ENCODE peak calls at places on chromosomes 3 and 15, in eight cellular contexts. One of them, this sample, is unnamed.

GRCh38 chr15:31396881-31397560 is 70.4 kb downstream of the KLF13 start:
- DNase-seq in CD8-positive, alpha-beta memory T cell: no peak
- DNase-seq in heart right ventricle: peak; percentile 94
- DNase-seq in A549: peak; percentile 76
- DNase-seq in breast epithelium: peak; percentile 80
- DNase-seq in AG04449: no peak
- DNase-seq in right cardiac atrium: peak; percentile 92
- DNase-seq in skeletal muscle cell: peak; percentile 48
- DNase-seq in this sample: no peak

GRCh38 chr3:100032262-100032661 is 82.0 kb downstream of the FILIP1L start:
- DNase-seq in CD8-positive, alpha-beta memory T cell: no peak
- DNase-seq in heart right ventricle: no peak
- DNase-seq in A549: no peak
- DNase-seq in breast epithelium: no peak
- DNase-seq in AG04449: peak; percentile 63
- DNase-seq in right cardiac atrium: no peak
- DNase-seq in skeletal muscle cell: peak; percentile 59
- DNase-seq in this sample: no peak

GRCh38 chr3:123202451-123202850 is 708 bp downstream of the SEC22A start:
- DNase-seq in CD8-positive, alpha-beta memory T cell: no peak
- DNase-seq in heart right ventricle: no peak
- DNase-seq in A549: peak; percentile 36
- DNase-seq in breast epithelium: no peak
- DNase-seq in AG04449: no peak
- DNase-seq in right cardiac atrium: no peak
- DNase-seq in skeletal muscle cell: no peak
- DNase-seq in this sample: no peak

GRCh38 chr3:152430223-152431002 is 161.7 kb downstream of the MBNL1 start:
- DNase-seq in CD8-positive, alpha-beta memory T cell: no peak
- DNase-seq in heart right ventricle: peak; percentile 58
- DNase-seq in A549: no peak
- DNase-seq in breast epithelium: no peak
- DNase-seq in AG04449: no peak
- DNase-seq in right cardiac atrium: peak; percentile 12
- DNase-seq in skeletal muscle cell: no peak
- DNase-seq in this sample: no peak

GRCh38 chr15:85394552-85395333 is 14.3 kb downstream of the AKAP13 start:
- DNase-seq in CD8-positive, alpha-beta memory T cell: no peak
- DNase-seq in heart right ventricle: no peak
- DNase-seq in A549: no peak
- DNase-seq in breast epithelium: no peak
- DNase-seq in AG04449: no peak
- DNase-seq in right cardiac atrium: no peak
- DNase-seq in skeletal muscle cell: no peak
- DNase-seq in this sample: no peak

GRCh38 chr3:54954019-54954418 is 26.2 kb upstream of the LRTM1 start:
- DNase-seq in CD8-positive, alpha-beta memory T cell: no peak
- DNase-seq in heart right ventricle: peak; percentile 6
- DNase-seq in A549: peak; percentile 3
- DNase-seq in breast epithelium: no peak
- DNase-seq in AG04449: peak; percentile 77
- DNase-seq in right cardiac atrium: no peak
- DNase-seq in skeletal muscle cell: peak; percentile 72
- DNase-seq in this sample: peak; percentile 63

GRCh38 chr15:74784426-74784825 is 2.5 kb downstream of the CSK start:
- DNase-seq in CD8-positive, alpha-beta memory T cell: no peak
- DNase-seq in heart right ventricle: no peak
- DNase-seq in A549: no peak
- DNase-seq in breast epithelium: no peak
- DNase-seq in AG04449: no peak
- DNase-seq in right cardiac atrium: no peak
- DNase-seq in skeletal muscle cell: no peak
- DNase-seq in this sample: no peak

GRCh38 chr15:95304116-95304873 is 1026.2 kb upstream of the NR2F2 start:
- DNase-seq in CD8-positive, alpha-beta memory T cell: no peak
- DNase-seq in heart right ventricle: peak; percentile 44
- DNase-seq in A549: no peak
- DNase-seq in breast epithelium: no peak
- DNase-seq in AG04449: no peak
- DNase-seq in right cardiac atrium: no peak
- DNase-seq in skeletal muscle cell: peak; percentile 55
- DNase-seq in this sample: no peak

GRCh38 chr3:194070634-194071409 is 65.1 kb upstream of the HES1 start:
- DNase-seq in CD8-positive, alpha-beta memory T cell: peak; percentile 63
- DNase-seq in heart right ventricle: peak; percentile 84
- DNase-seq in A549: peak; percentile 58
- DNase-seq in breast epithelium: peak; percentile 89
- DNase-seq in AG04449: no peak
- DNase-seq in right cardiac atrium: peak; percentile 92
- DNase-seq in skeletal muscle cell: peak; percentile 93
- DNase-seq in this sample: peak; percentile 88

GRCh38 chr3:183247190-183247589 is 5.9 kb upstream of the B3GNT5 start:
- DNase-seq in CD8-positive, alpha-beta memory T cell: no peak
- DNase-seq in heart right ventricle: no peak
- DNase-seq in A549: no peak
- DNase-seq in breast epithelium: no peak
- DNase-seq in AG04449: no peak
- DNase-seq in right cardiac atrium: no peak
- DNase-seq in skeletal muscle cell: no peak
- DNase-seq in this sample: no peak

GRCh38 chr3:108461641-108462040 is 48.8 kb downstream of the MYH15 start:
- DNase-seq in CD8-positive, alpha-beta memory T cell: no peak
- DNase-seq in heart right ventricle: no peak
- DNase-seq in A549: no peak
- DNase-seq in breast epithelium: no peak
- DNase-seq in AG04449: no peak
- DNase-seq in right cardiac atrium: no peak
- DNase-seq in skeletal muscle cell: peak; percentile 43
- DNase-seq in this sample: no peak

GRCh38 chr3:181932039-181932438 is 220.3 kb downstream of the SOX2 start:
- DNase-seq in CD8-positive, alpha-beta memory T cell: no peak
- DNase-seq in heart right ventricle: no peak
- DNase-seq in A549: no peak
- DNase-seq in breast epithelium: no peak
- DNase-seq in AG04449: no peak
- DNase-seq in right cardiac atrium: no peak
- DNase-seq in skeletal muscle cell: no peak
- DNase-seq in this sample: no peak

GRCh38 chr3:169148448-169149348 is 514.8 kb downstream of the MECOM start:
- DNase-seq in CD8-positive, alpha-beta memory T cell: no peak
- DNase-seq in heart right ventricle: peak; percentile 39
- DNase-seq in A549: no peak
- DNase-seq in breast epithelium: no peak
- DNase-seq in AG04449: no peak
- DNase-seq in right cardiac atrium: peak; percentile 24
- DNase-seq in skeletal muscle cell: no peak
- DNase-seq in this sample: no peak

GRCh38 chr15:57820119-57820518 is 113.6 kb downstream of the POLR2M start:
- DNase-seq in CD8-positive, alpha-beta memory T cell: no peak
- DNase-seq in heart right ventricle: no peak
- DNase-seq in A549: no peak
- DNase-seq in breast epithelium: no peak
- DNase-seq in AG04449: no peak
- DNase-seq in right cardiac atrium: no peak
- DNase-seq in skeletal muscle cell: peak; percentile 29
- DNase-seq in this sample: no peak

GRCh38 chr3:13827699-13828098 is 52.2 kb downstream of the WNT7A start:
- DNase-seq in CD8-positive, alpha-beta memory T cell: no peak
- DNase-seq in heart right ventricle: no peak
- DNase-seq in A549: no peak
- DNase-seq in breast epithelium: no peak
- DNase-seq in AG04449: no peak
- DNase-seq in right cardiac atrium: no peak
- DNase-seq in skeletal muscle cell: no peak
- DNase-seq in this sample: no peak

GRCh38 chr15:67720556-67721175 is 104.6 kb upstream of the SKOR1 start:
- DNase-seq in CD8-positive, alpha-beta memory T cell: no peak
- DNase-seq in heart right ventricle: no peak
- DNase-seq in A549: no peak
- DNase-seq in breast epithelium: no peak
- DNase-seq in AG04449: no peak
- DNase-seq in right cardiac atrium: no peak
- DNase-seq in skeletal muscle cell: no peak
- DNase-seq in this sample: no peak

GRCh38 chr15:94524565-94524964 is 293.2 kb downstream of the MCTP2 start:
- DNase-seq in CD8-positive, alpha-beta memory T cell: no peak
- DNase-seq in heart right ventricle: no peak
- DNase-seq in A549: no peak
- DNase-seq in breast epithelium: no peak
- DNase-seq in AG04449: no peak
- DNase-seq in right cardiac atrium: no peak
- DNase-seq in skeletal muscle cell: no peak
- DNase-seq in this sample: no peak

GRCh38 chr15:75420698-75421097 is 30.8 kb downstream of the SIN3A start:
- DNase-seq in CD8-positive, alpha-beta memory T cell: no peak
- DNase-seq in heart right ventricle: no peak
- DNase-seq in A549: no peak
- DNase-seq in breast epithelium: no peak
- DNase-seq in AG04449: no peak
- DNase-seq in right cardiac atrium: no peak
- DNase-seq in skeletal muscle cell: no peak
- DNase-seq in this sample: peak; percentile 13

GRCh38 chr15:31083394-31083790 is 18.1 kb downstream of the TRPM1 start:
- DNase-seq in CD8-positive, alpha-beta memory T cell: no peak
- DNase-seq in heart right ventricle: no peak
- DNase-seq in A549: no peak
- DNase-seq in breast epithelium: no peak
- DNase-seq in AG04449: no peak
- DNase-seq in right cardiac atrium: no peak
- DNase-seq in skeletal muscle cell: no peak
- DNase-seq in this sample: no peak

DNA sequence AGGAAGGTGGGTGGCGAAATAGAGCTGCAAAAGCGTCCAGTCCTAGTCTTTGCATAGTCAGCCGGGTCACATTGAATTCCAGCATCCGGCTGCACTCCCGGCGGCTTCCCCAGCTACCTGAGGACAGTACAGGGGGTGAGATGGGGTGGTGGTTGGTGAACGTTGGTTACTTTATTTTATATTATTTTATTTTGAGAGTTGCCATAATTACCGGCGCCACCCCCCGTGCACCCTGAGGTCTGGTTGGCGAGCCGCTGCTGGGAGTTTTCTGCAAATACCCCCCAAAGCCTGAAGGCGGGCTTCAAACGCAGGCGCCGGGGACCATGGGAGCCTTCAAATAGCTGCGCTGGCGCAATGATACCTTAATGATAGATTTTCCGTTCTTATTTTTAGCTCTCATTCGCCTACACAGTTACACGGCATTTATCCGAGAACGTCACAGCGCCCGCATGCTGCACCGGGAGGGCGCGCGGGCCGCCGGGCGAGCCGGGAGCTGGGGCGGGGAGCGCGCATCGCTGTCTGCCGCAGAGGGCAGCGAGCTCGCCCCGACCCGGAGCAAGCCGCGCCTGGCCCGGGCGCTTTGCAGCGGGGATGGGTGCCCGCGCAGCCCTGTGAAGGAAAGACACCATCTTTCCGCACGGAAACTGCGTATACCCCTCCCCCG is 756 bp upstream of the RASGRF1 start:
- DNase-seq in CD8-positive, alpha-beta memory T cell: no peak
- DNase-seq in heart right ventricle: no peak
- DNase-seq in A549: peak; percentile 47
- DNase-seq in breast epithelium: no peak
- DNase-seq in AG04449: no peak
- DNase-seq in right cardiac atrium: no peak
- DNase-seq in skeletal muscle cell: no peak
- DNase-seq in this sample: no peak
- H3K4me3 ChIP-seq in CD8-positive, alpha-beta memory T cell: no peak overlapping the region
- H3K4me3 ChIP-seq in heart right ventricle: peak overlapping the region; percentile 17
- H3K4me3 ChIP-seq in A549: peak overlapping the region; percentile 39
- H3K4me3 ChIP-seq in breast epithelium: peak overlapping the region; percentile 60
- H3K4me3 ChIP-seq in AG04449: no peak overlapping the region
- H3K4me3 ChIP-seq in right cardiac atrium: peak overlapping the region; percentile 30
- H3K4me3 ChIP-seq in skeletal muscle cell: no peak overlapping the region
- H3K4me3 ChIP-seq in this sample: no peak overlapping the region

GRCh38 chr3:195221015-195221853 is 49.7 kb downstream of the XXYLT1 start:
- DNase-seq in CD8-positive, alpha-beta memory T cell: no peak
- DNase-seq in heart right ventricle: no peak
- DNase-seq in A549: no peak
- DNase-seq in breast epithelium: peak; percentile 17
- DNase-seq in AG04449: no peak
- DNase-seq in right cardiac atrium: peak; percentile 60
- DNase-seq in skeletal muscle cell: no peak
- DNase-seq in this sample: no peak

GRCh38 chr3:195224980-195225580 is 45.9 kb downstream of the XXYLT1 start:
- DNase-seq in CD8-positive, alpha-beta memory T cell: no peak
- DNase-seq in heart right ventricle: no peak
- DNase-seq in A549: no peak
- DNase-seq in breast epithelium: peak; percentile 17
- DNase-seq in AG04449: no peak
- DNase-seq in right cardiac atrium: no peak
- DNase-seq in skeletal muscle cell: no peak
- DNase-seq in this sample: no peak

GRCh38 chr3:195219351-195220045 is 51.5 kb downstream of the XXYLT1 start:
- DNase-seq in CD8-positive, alpha-beta memory T cell: no peak
- DNase-seq in heart right ventricle: no peak
- DNase-seq in A549: no peak
- DNase-seq in breast epithelium: peak; percentile 43
- DNase-seq in AG04449: no peak
- DNase-seq in right cardiac atrium: no peak
- DNase-seq in skeletal muscle cell: no peak
- DNase-seq in this sample: no peak

GRCh38 chr3:195224156-195224979 is 46.6 kb downstream of the XXYLT1 start:
- DNase-seq in CD8-positive, alpha-beta memory T cell: no peak
- DNase-seq in heart right ventricle: no peak
- DNase-seq in A549: no peak
- DNase-seq in breast epithelium: peak; percentile 25
- DNase-seq in AG04449: no peak
- DNase-seq in right cardiac atrium: no peak
- DNase-seq in skeletal muscle cell: no peak
- DNase-seq in this sample: no peak

GRCh38 chr3:195221876-195222617 is 48.9 kb downstream of the XXYLT1 start:
- DNase-seq in CD8-positive, alpha-beta memory T cell: no peak
- DNase-seq in heart right ventricle: no peak
- DNase-seq in A549: no peak
- DNase-seq in breast epithelium: peak; percentile 25
- DNase-seq in AG04449: no peak
- DNase-seq in right cardiac atrium: no peak
- DNase-seq in skeletal muscle cell: no peak
- DNase-seq in this sample: no peak
- H3K4me3 ChIP-seq in CD8-positive, alpha-beta memory T cell: no peak overlapping the region
- H3K4me3 ChIP-seq in heart right ventricle: no peak overlapping the region
- H3K4me3 ChIP-seq in A549: no peak overlapping the region
- H3K4me3 ChIP-seq in breast epithelium: no peak overlapping the region
- H3K4me3 ChIP-seq in AG04449: no peak overlapping the region
- H3K4me3 ChIP-seq in right cardiac atrium: no peak overlapping the region
- H3K4me3 ChIP-seq in skeletal muscle cell: no peak overlapping the region
- H3K4me3 ChIP-seq in this sample: no peak overlapping the region

GRCh38 chr15:65029736-65030208 is 333 bp upstream of the MTFMT start:
- DNase-seq in CD8-positive, alpha-beta memory T cell: no peak
- DNase-seq in heart right ventricle: no peak
- DNase-seq in A549: no peak
- DNase-seq in breast epithelium: no peak
- DNase-seq in AG04449: no peak
- DNase-seq in right cardiac atrium: no peak
- DNase-seq in skeletal muscle cell: no peak
- DNase-seq in this sample: no peak
- H3K4me3 ChIP-seq in CD8-positive, alpha-beta memory T cell: no peak overlapping the region
- H3K4me3 ChIP-seq in heart right ventricle: peak overlapping the region; percentile 99
- H3K4me3 ChIP-seq in A549: peak overlapping the region; percentile 73
- H3K4me3 ChIP-seq in breast epithelium: peak overlapping the region; percentile 99
- H3K4me3 ChIP-seq in AG04449: peak overlapping the region; percentile 83
- H3K4me3 ChIP-seq in right cardiac atrium: peak overlapping the region; percentile 75
- H3K4me3 ChIP-seq in skeletal muscle cell: peak overlapping the region; percentile 89
- H3K4me3 ChIP-seq in this sample: peak overlapping the region; percentile 67

GRCh38 chr3:139759470-139759869 is 81.7 kb upstream of the NMNAT3 start:
- DNase-seq in CD8-positive, alpha-beta memory T cell: no peak
- DNase-seq in heart right ventricle: no peak
- DNase-seq in A549: no peak
- DNase-seq in breast epithelium: no peak
- DNase-seq in AG04449: no peak
- DNase-seq in right cardiac atrium: no peak
- DNase-seq in skeletal muscle cell: no peak
- DNase-seq in this sample: no peak
- H3K4me3 ChIP-seq in CD8-positive, alpha-beta memory T cell: no peak overlapping the region
- H3K4me3 ChIP-seq in heart right ventricle: no peak overlapping the region
- H3K4me3 ChIP-seq in A549: no peak overlapping the region
- H3K4me3 ChIP-seq in breast epithelium: no peak overlapping the region
- H3K4me3 ChIP-seq in AG04449: no peak overlapping the region
- H3K4me3 ChIP-seq in right cardiac atrium: no peak overlapping the region
- H3K4me3 ChIP-seq in skeletal muscle cell: no peak overlapping the region
- H3K4me3 ChIP-seq in this sample: no peak overlapping the region